ENCODE peak calls at places on chromosomes 2 and 18, in six cellular contexts. One of them, this sample, is unnamed.

GRCh38 chr2:242060212-242060835 is 190.8 kb downstream of the RTP5 start:
- DNase-seq in tibial nerve: no peak
- DNase-seq in pancreas: no peak
- DNase-seq in PC-3: peak; percentile 63
- DNase-seq in AG04450: peak; percentile 21
- DNase-seq in kidney: no peak
- DNase-seq in this sample: no peak

GRCh38 chr2:220159738-220160137 is 532.3 kb downstream of the SLC4A3 start:
- DNase-seq in pancreas: no peak
- DNase-seq in PC-3: no peak
- DNase-seq in tibial nerve: no peak
- DNase-seq in kidney: no peak
- DNase-seq in AG04450: no peak
- DNase-seq in this sample: no peak

GRCh38 chr2:169010180-169010579 is 20.9 kb downstream of the ABCB11 start:
- DNase-seq in PC-3: no peak
- DNase-seq in AG04450: no peak
- DNase-seq in pancreas: no peak
- DNase-seq in tibial nerve: no peak
- DNase-seq in kidney: no peak
- DNase-seq in this sample: no peak

GRCh38 chr18:10284571-10285282 is 169.7 kb upstream of the APCDD1 start:
- DNase-seq in tibial nerve: no peak
- DNase-seq in AG04450: no peak
- DNase-seq in pancreas: no peak
- DNase-seq in kidney: no peak
- DNase-seq in PC-3: no peak
- DNase-seq in this sample: no peak

GRCh38 chr2:16632615-16633014 is 33.0 kb downstream of the CYRIA start:
- DNase-seq in pancreas: no peak
- DNase-seq in AG04450: no peak
- DNase-seq in kidney: no peak
- DNase-seq in PC-3: no peak
- DNase-seq in tibial nerve: no peak
- DNase-seq in this sample: no peak

GRCh38 chr2:231716641-231717280 is 8.4 kb downstream of the PTMA start:
- DNase-seq in AG04450: no peak
- DNase-seq in tibial nerve: no peak
- DNase-seq in pancreas: peak; percentile 22
- DNase-seq in PC-3: peak; percentile 39
- DNase-seq in kidney: no peak
- DNase-seq in this sample: no peak

GRCh38 chr18:40852406-40852805 is 1102.6 kb upstream of the PIK3C3 start:
- DNase-seq in PC-3: peak; percentile 49
- DNase-seq in tibial nerve: no peak
- DNase-seq in kidney: no peak
- DNase-seq in AG04450: no peak
- DNase-seq in pancreas: no peak
- DNase-seq in this sample: no peak

GRCh38 chr2:157830696-157831570 is 45.2 kb downstream of the ACVR1 start:
- DNase-seq in pancreas: no peak
- DNase-seq in AG04450: peak; percentile 81
- DNase-seq in tibial nerve: peak; percentile 78
- DNase-seq in kidney: no peak
- DNase-seq in PC-3: peak; percentile 87
- DNase-seq in this sample: no peak

GRCh38 chr2:238462782-238463396 is 36.2 kb downstream of the ASB1 start:
- DNase-seq in PC-3: peak; percentile 73
- DNase-seq in AG04450: peak; percentile 11
- DNase-seq in kidney: no peak
- DNase-seq in pancreas: no peak
- DNase-seq in tibial nerve: peak; percentile 9
- DNase-seq in this sample: no peak

GRCh38 chr18:42517896-42518295 is 562.9 kb downstream of the PIK3C3 start:
- DNase-seq in PC-3: peak; percentile 1
- DNase-seq in pancreas: no peak
- DNase-seq in kidney: no peak
- DNase-seq in tibial nerve: no peak
- DNase-seq in AG04450: no peak
- DNase-seq in this sample: no peak

GRCh38 chr2:44940612-44941464 is 664 bp upstream of the SIX3 start:
- DNase-seq in pancreas: no peak
- DNase-seq in AG04450: no peak
- DNase-seq in PC-3: no peak
- DNase-seq in kidney: no peak
- DNase-seq in tibial nerve: no peak
- DNase-seq in this sample: peak; percentile 75

GRCh38 chr18:73043231-73044000 is 175.6 kb upstream of the NETO1 start:
- DNase-seq in tibial nerve: no peak
- DNase-seq in AG04450: no peak
- DNase-seq in kidney: no peak
- DNase-seq in pancreas: no peak
- DNase-seq in PC-3: no peak
- DNase-seq in this sample: no peak

GRCh38 chr18:79612291-79613108 is 67.1 kb upstream of the CTDP1 start:
- DNase-seq in AG04450: no peak
- DNase-seq in pancreas: peak; percentile 36
- DNase-seq in tibial nerve: no peak
- DNase-seq in kidney: peak; percentile 39
- DNase-seq in PC-3: no peak
- DNase-seq in this sample: peak; percentile 56

GRCh38 chr2:181570833-181571661 is 85.9 kb downstream of the CERKL start:
- DNase-seq in pancreas: no peak
- DNase-seq in AG04450: no peak
- DNase-seq in tibial nerve: no peak
- DNase-seq in PC-3: no peak
- DNase-seq in kidney: no peak
- DNase-seq in this sample: no peak

GRCh38 chr18:68714356-68714706 is 577 bp downstream of the TMX3 start:
- DNase-seq in PC-3: no peak
- DNase-seq in pancreas: no peak
- DNase-seq in tibial nerve: peak; percentile 21
- DNase-seq in kidney: no peak
- DNase-seq in AG04450: no peak
- DNase-seq in this sample: no peak

GRCh38 chr2:33513480-33513879 is 37.0 kb downstream of the RASGRP3 start:
- DNase-seq in AG04450: no peak
- DNase-seq in pancreas: no peak
- DNase-seq in tibial nerve: no peak
- DNase-seq in kidney: no peak
- DNase-seq in PC-3: no peak
- DNase-seq in this sample: no peak

GRCh38 chr18:37481058-37481457 is 84.5 kb downstream of the CELF4 start:
- DNase-seq in tibial nerve: no peak
- DNase-seq in PC-3: no peak
- DNase-seq in kidney: no peak
- DNase-seq in AG04450: no peak
- DNase-seq in pancreas: no peak
- DNase-seq in this sample: no peak

GRCh38 chr2:11809586-11810236 is 63.3 kb downstream of the LPIN1 start:
- DNase-seq in pancreas: no peak
- DNase-seq in AG04450: no peak
- DNase-seq in PC-3: no peak
- DNase-seq in tibial nerve: no peak
- DNase-seq in kidney: no peak
- DNase-seq in this sample: no peak

GRCh38 chr18:75811156-75811555 is 383.7 kb upstream of the SMIM21 start:
- DNase-seq in AG04450: no peak
- DNase-seq in PC-3: no peak
- DNase-seq in pancreas: no peak
- DNase-seq in kidney: no peak
- DNase-seq in tibial nerve: no peak
- DNase-seq in this sample: no peak

GRCh38 chr2:55742996-55743395 is 49.4 kb upstream of the PNPT1 start:
- DNase-seq in pancreas: no peak
- DNase-seq in kidney: no peak
- DNase-seq in PC-3: no peak
- DNase-seq in tibial nerve: no peak
- DNase-seq in AG04450: no peak
- DNase-seq in this sample: no peak

GRCh38 chr2:126808929-126809328 is 89.8 kb upstream of the TEX51 start:
- DNase-seq in tibial nerve: no peak
- DNase-seq in AG04450: no peak
- DNase-seq in pancreas: no peak
- DNase-seq in PC-3: no peak
- DNase-seq in kidney: no peak
- DNase-seq in this sample: no peak

GRCh38 chr18:38963943-38964660 is 1398.5 kb upstream of the CELF4 start:
- DNase-seq in kidney: no peak
- DNase-seq in tibial nerve: no peak
- DNase-seq in pancreas: no peak
- DNase-seq in PC-3: no peak
- DNase-seq in AG04450: no peak
- DNase-seq in this sample: no peak

GRCh38 chr2:71675296-71675695 is 221.9 kb downstream of the DYSF start:
- DNase-seq in tibial nerve: no peak
- DNase-seq in PC-3: no peak
- DNase-seq in AG04450: no peak
- DNase-seq in pancreas: peak; percentile 70
- DNase-seq in kidney: peak; percentile 74
- DNase-seq in this sample: peak; percentile 58

GRCh38 chr2:106523980-106524665 is 37.0 kb downstream of the CD8B2 start:
- DNase-seq in AG04450: no peak
- DNase-seq in PC-3: no peak
- DNase-seq in kidney: no peak
- DNase-seq in tibial nerve: no peak
- DNase-seq in pancreas: no peak
- DNase-seq in this sample: no peak

GRCh38 chr2:130743278-130743677 is 12.1 kb upstream of the AMER3 start:
- DNase-seq in pancreas: no peak
- DNase-seq in AG04450: no peak
- DNase-seq in tibial nerve: no peak
- DNase-seq in kidney: no peak
- DNase-seq in PC-3: no peak
- DNase-seq in this sample: no peak

DNA sequence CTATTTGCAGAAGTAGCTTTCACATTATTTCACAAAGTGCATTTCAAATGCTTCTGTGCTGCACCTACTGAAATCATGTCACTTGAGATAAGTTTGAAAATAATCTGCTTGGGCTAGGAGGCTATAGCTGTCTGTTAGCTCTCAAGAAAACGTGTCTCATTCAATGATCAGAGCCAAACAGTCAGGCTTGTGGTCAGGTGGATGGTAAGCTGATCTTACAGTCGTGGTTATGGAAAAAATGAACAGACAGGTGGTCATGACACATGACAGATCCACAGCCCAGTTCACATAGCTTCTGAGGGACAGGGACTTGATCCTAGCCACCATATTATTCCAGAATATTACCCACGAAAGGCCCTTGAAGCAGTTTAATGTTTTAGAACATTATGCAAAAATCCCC is 26.5 kb upstream of the RFX8 start:
- DNase-seq in tibial nerve: no peak
- DNase-seq in kidney: no peak
- DNase-seq in AG04450: no peak
- DNase-seq in PC-3: peak; percentile 72
- DNase-seq in pancreas: no peak
- DNase-seq in this sample: no peak
- H3K27ac ChIP-seq in tibial nerve: peak overlapping the region; percentile 28
- H3K27ac ChIP-seq in kidney: no peak overlapping the region
- H3K27ac ChIP-seq in AG04450: no peak overlapping the region
- H3K27ac ChIP-seq in PC-3: peak overlapping the region; percentile 61
- H3K27ac ChIP-seq in pancreas: no peak overlapping the region
- H3K27ac ChIP-seq in this sample: no peak overlapping the region

GRCh38 chr2:240467149-240467642 is 31.7 kb downstream of the GPC1 start:
- DNase-seq in AG04450: no peak
- DNase-seq in tibial nerve: no peak
- DNase-seq in pancreas: peak; percentile 52
- DNase-seq in kidney: peak; percentile 49
- DNase-seq in PC-3: no peak
- DNase-seq in this sample: peak; percentile 54

GRCh38 chr2:240467659-240468299 is 32.3 kb downstream of the GPC1 start:
- DNase-seq in PC-3: no peak
- DNase-seq in pancreas: peak; percentile 50
- DNase-seq in AG04450: no peak
- DNase-seq in kidney: peak; percentile 63
- DNase-seq in tibial nerve: no peak
- DNase-seq in this sample: peak; percentile 68

GRCh38 chr2:240469747-240470146 is 34.3 kb downstream of the GPC1 start:
- DNase-seq in AG04450: no peak
- DNase-seq in kidney: peak; percentile 38
- DNase-seq in PC-3: no peak
- DNase-seq in pancreas: peak; percentile 32
- DNase-seq in tibial nerve: no peak
- DNase-seq in this sample: peak; percentile 29

GRCh38 chr2:240469239-240469636 is 33.8 kb downstream of the GPC1 start:
- DNase-seq in tibial nerve: no peak
- DNase-seq in AG04450: no peak
- DNase-seq in kidney: peak; percentile 50
- DNase-seq in pancreas: peak; percentile 39
- DNase-seq in PC-3: no peak
- DNase-seq in this sample: peak; percentile 48

GRCh38 chr2:240468300-240469238 is 33.1 kb downstream of the GPC1 start:
- DNase-seq in PC-3: no peak
- DNase-seq in kidney: peak; percentile 74
- DNase-seq in AG04450: no peak
- DNase-seq in pancreas: peak; percentile 53
- DNase-seq in tibial nerve: no peak
- DNase-seq in this sample: peak; percentile 69
- H3K27ac ChIP-seq in PC-3: no peak overlapping the region
- H3K27ac ChIP-seq in kidney: no peak overlapping the region
- H3K27ac ChIP-seq in AG04450: no peak overlapping the region
- H3K27ac ChIP-seq in pancreas: no peak overlapping the region
- H3K27ac ChIP-seq in tibial nerve: no peak overlapping the region
- H3K27ac ChIP-seq in this sample: no peak overlapping the region

DNA sequence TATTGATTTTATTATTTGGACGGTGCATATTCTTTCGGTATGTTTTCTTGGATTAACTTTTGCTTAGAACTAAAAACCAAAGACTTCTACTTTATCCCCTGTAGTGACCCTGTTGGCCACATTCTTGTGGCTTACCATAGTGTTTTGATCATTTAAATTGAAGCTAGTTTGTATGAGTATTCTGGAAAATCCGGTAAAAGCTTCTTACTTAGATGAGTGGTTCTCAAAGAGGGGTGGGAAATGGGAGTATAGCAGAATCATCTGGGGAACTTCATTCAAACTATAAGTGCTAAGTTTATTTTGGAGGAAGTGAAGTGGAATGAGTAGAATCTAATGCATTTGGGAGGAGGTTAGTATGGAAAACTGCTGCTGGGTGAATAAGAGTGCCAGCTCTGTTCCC is 3.8 kb downstream of the PPP1CB start:
- DNase-seq in pancreas: no peak
- DNase-seq in kidney: no peak
- DNase-seq in PC-3: no peak
- DNase-seq in AG04450: no peak
- DNase-seq in tibial nerve: no peak
- DNase-seq in this sample: no peak
- H3K27ac ChIP-seq in pancreas: peak overlapping the region; percentile 99
- H3K27ac ChIP-seq in kidney: no peak overlapping the region
- H3K27ac ChIP-seq in PC-3: no peak overlapping the region
- H3K27ac ChIP-seq in AG04450: no peak overlapping the region
- H3K27ac ChIP-seq in tibial nerve: no peak overlapping the region
- H3K27ac ChIP-seq in this sample: no peak overlapping the region

DNA sequence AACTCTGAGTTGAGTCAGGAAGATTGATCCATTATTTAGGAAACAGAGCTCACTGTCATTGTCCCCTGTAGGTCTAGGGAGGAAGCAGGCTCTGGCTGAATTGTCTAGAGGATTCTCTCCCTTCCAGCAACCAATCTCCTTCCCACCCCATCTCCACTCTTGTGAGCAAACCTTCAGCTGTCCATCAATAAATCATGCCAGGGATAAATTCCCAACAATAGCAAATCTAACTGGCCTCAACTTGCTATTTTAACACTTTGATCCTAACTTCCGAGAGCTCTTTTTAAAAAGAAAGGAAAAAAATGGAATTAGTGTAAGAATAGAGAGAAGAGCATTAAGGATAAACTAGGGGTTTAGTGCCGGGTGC is 53.5 kb downstream of the ATP8B1 start:
- DNase-seq in tibial nerve: no peak
- DNase-seq in AG04450: no peak
- DNase-seq in kidney: no peak
- DNase-seq in PC-3: no peak
- DNase-seq in pancreas: no peak
- DNase-seq in this sample: no peak
- H3K27ac ChIP-seq in tibial nerve: no peak overlapping the region
- H3K27ac ChIP-seq in AG04450: peak overlapping the region; percentile 21
- H3K27ac ChIP-seq in kidney: no peak overlapping the region
- H3K27ac ChIP-seq in PC-3: peak overlapping the region; percentile 52
- H3K27ac ChIP-seq in pancreas: no peak overlapping the region
- H3K27ac ChIP-seq in this sample: no peak overlapping the region